ENCODE peak calls at places on chromosomes 1 and 21, in seven cellular contexts. N is lower lobe of right lung, D is ovary, G is esophagus muscularis mucosa, P is MM.1S, K is psoas muscle, I is GM06990. O is an unnamed sample. For H3K27me3, the result is how much of the 10 kb centered on the place peaks cover.

GRCh38 chr21:37358392-37358791 is 8.2 kb upstream of the DYRK1A start:
- DNase-seq in N (no peak), D (no peak), G (no peak), P (no peak), K (no peak), I (no peak), O (no peak)

GRCh38 chr1:66384258-66384657 is 149.7 kb upstream of the SGIP1 start:
- DNase-seq in N (no peak), D (no peak), G (no peak), P (no peak), K (no peak), I (no peak), O (no peak)

GRCh38 chr21:27756191-27756590 is 789.3 kb upstream of the ADAMTS5 start:
- DNase-seq in N (no peak), D (no peak), G (no peak), P (no peak), K (no peak), I (no peak), O (no peak)

GRCh38 chr1:23701310-23701709 is 9.7 kb downstream of the RPL11 start:
- DNase-seq in N (no peak), D (no peak), G (no peak), P (no peak), K (no peak), I (no peak), O (no peak)

GRCh38 chr1:16175610-16176553 is 20.0 kb upstream of the EPHA2 start:
- DNase-seq in N (peak), D (peak), G (no peak), P (no peak), K (peak), I (no peak), O (peak)

GRCh38 chr1:32872189-32872898 is 1.6 kb upstream of the FNDC5 start:
- DNase-seq in N (peak), D (peak), G (no peak), P (peak), K (peak), I (no peak), O (peak)

GRCh38 chr21:41500931-41501381 is 7.0 kb downstream of the TMPRSS2 start:
- DNase-seq in N (no peak), D (no peak), G (no peak), P (no peak), K (no peak), I (no peak), O (no peak)

GRCh38 chr1:209484429-209484828 is 99.1 kb upstream of the CAMK1G start:
- DNase-seq in N (no peak), D (no peak), G (no peak), P (no peak), K (no peak), I (no peak), O (no peak)

GRCh38 chr21:15617968-15618367 is 111.8 kb upstream of the USP25 start:
- DNase-seq in N (no peak), D (no peak), G (no peak), P (no peak), K (no peak), I (no peak), O (no peak)

GRCh38 chr1:47837866-47838561 is 159.2 kb downstream of the TRABD2B start:
- DNase-seq in N (no peak), D (no peak), G (no peak), P (no peak), K (peak), I (no peak), O (no peak)

GRCh38 chr1:4617506-4617905 is 36.9 kb upstream of the AJAP1 start:
- DNase-seq in N (no peak), D (no peak), G (no peak), P (no peak), K (peak), I (no peak), O (no peak)

GRCh38 chr1:93814059-93814794 is 64.8 kb downstream of the DNTTIP2 start:
- DNase-seq in N (no peak), D (peak), G (peak), P (peak), K (no peak), I (no peak), O (no peak)

GRCh38 chr1:232335751-232336274 is 294.1 kb downstream of the SIPA1L2 start:
- DNase-seq in N (no peak), D (no peak), G (no peak), P (no peak), K (no peak), I (no peak), O (no peak)

GRCh38 chr1:13587256-13588030 is 3.8 kb downstream of the PDPN start:
- DNase-seq in N (no peak), D (peak), G (no peak), P (no peak), K (no peak), I (no peak), O (no peak)

GRCh38 chr1:17287377-17287776 is 20.6 kb upstream of the PADI4 start:
- DNase-seq in N (no peak), D (no peak), G (no peak), P (no peak), K (no peak), I (no peak), O (no peak)

GRCh38 chr1:162997499-162998285 is 71.5 kb upstream of the RGS4 start:
- DNase-seq in N (no peak), D (no peak), G (no peak), P (no peak), K (no peak), I (no peak), O (no peak)

GRCh38 chr1:31802190-31803150 is 13.4 kb downstream of the SPOCD1 start:
- DNase-seq in N (no peak), D (no peak), G (peak), P (no peak), K (no peak), I (no peak), O (no peak)

GRCh38 chr1:76866566-76866965 is 714 bp upstream of the ST6GALNAC5 start:
- DNase-seq in N (no peak), D (no peak), G (no peak), P (no peak), K (no peak), I (no peak), O (no peak)

GRCh38 chr1:74534241-74534640 is 21.8 kb upstream of the LRRC53 start:
- DNase-seq in N (no peak), D (no peak), G (no peak), P (no peak), K (no peak), I (no peak), O (no peak)

GRCh38 chr1:66925944-66926343 is 1.2 kb downstream of the MIER1 start:
- DNase-seq in N (no peak), D (no peak), G (no peak), P (peak), K (no peak), I (no peak), O (no peak)

GRCh38 chr1:70916028-70916427 is 131.6 kb downstream of the PTGER3 start:
- DNase-seq in N (no peak), D (no peak), G (no peak), P (no peak), K (no peak), I (no peak), O (no peak)

GRCh38 chr21:46457801-46458314 is 833 bp upstream of the DIP2A start:
- DNase-seq in N (peak), D (no peak), G (no peak), P (peak), K (peak), I (no peak), O (peak)

GRCh38 chr1:12619396-12620141 is 1.6 kb upstream of the DHRS3 start:
- DNase-seq in N (peak), D (peak), G (peak), P (peak), K (peak), I (peak), O (peak)

GRCh38 chr1:228077565-228078330 is 4.8 kb upstream of the ARF1 start:
- DNase-seq in N (no peak), D (no peak), G (no peak), P (no peak), K (peak), I (no peak), O (no peak)

GRCh38 chr1:204127597-204128242 is 24.1 kb downstream of the ETNK2 start:
- DNase-seq in N (peak), D (peak), G (no peak), P (peak), K (peak), I (no peak), O (no peak)

GRCh38 chr1:10693497-10694273 is 102.8 kb downstream of the CASZ1 start:
- DNase-seq in N (peak), D (no peak), G (no peak), P (no peak), K (no peak), I (peak), O (no peak)

GRCh38 chr21:33121715-33122475 is 52.0 kb downstream of the OLIG1 start:
- DNase-seq in N (no peak), D (no peak), G (no peak), P (peak), K (no peak), I (no peak), O (no peak)

GRCh38 chr1:96236156-96236739 is 485.3 kb upstream of the PTBP2 start:
- DNase-seq in N (no peak), D (no peak), G (no peak), P (peak), K (no peak), I (no peak), O (no peak)

GRCh38 chr1:165827199-165828102 is at the start of gene UCK2:
- DNase-seq in N (peak), D (peak), G (peak), P (peak), K (peak), I (peak), O (peak)

GRCh38 chr1:31423418-31423947 is 10.5 kb downstream of the SERINC2 start:
- DNase-seq in N (peak), D (no peak), G (no peak), P (peak), K (no peak), I (peak), O (no peak)

GRCh38 chr1:209104646-209105045 is 478.9 kb upstream of the CAMK1G start:
- DNase-seq in N (no peak), D (no peak), G (no peak), P (peak), K (no peak), I (no peak), O (no peak)

GRCh38 chr1:16628361-16629111 is 15.2 kb upstream of the NBPF1 start:
- DNase-seq in N (peak), D (no peak), G (no peak), P (no peak), K (peak), I (no peak), O (no peak)

GRCh38 chr1:168725060-168725459 is 3.9 kb downstream of the DPT start:
- DNase-seq in N (no peak), D (no peak), G (no peak), P (no peak), K (no peak), I (no peak), O (no peak)

GRCh38 chr1:160400284-160400645 is at the start of gene VANGL2:
- DNase-seq in N (peak), D (peak), G (no peak), P (peak), K (peak), I (no peak), O (peak)

GRCh38 chr1:212718499-212718898 is 18.9 kb upstream of the BATF3 start:
- DNase-seq in N (no peak), D (no peak), G (no peak), P (no peak), K (no peak), I (no peak), O (no peak)

GRCh38 chr1:18309552-18310155 is 171.1 kb upstream of the KLHDC7A start:
- DNase-seq in N (no peak), D (no peak), G (no peak), P (no peak), K (no peak), I (no peak), O (no peak)

GRCh38 chr1:115545791-115546733 is 95.7 kb upstream of the VANGL1 start:
- DNase-seq in N (no peak), D (peak), G (no peak), P (no peak), K (no peak), I (no peak), O (peak)

GRCh38 chr1:100597069-100597741 is 59.3 kb downstream of the GPR88 start:
- DNase-seq in N (no peak), D (no peak), G (no peak), P (no peak), K (no peak), I (no peak), O (no peak)

DNA sequence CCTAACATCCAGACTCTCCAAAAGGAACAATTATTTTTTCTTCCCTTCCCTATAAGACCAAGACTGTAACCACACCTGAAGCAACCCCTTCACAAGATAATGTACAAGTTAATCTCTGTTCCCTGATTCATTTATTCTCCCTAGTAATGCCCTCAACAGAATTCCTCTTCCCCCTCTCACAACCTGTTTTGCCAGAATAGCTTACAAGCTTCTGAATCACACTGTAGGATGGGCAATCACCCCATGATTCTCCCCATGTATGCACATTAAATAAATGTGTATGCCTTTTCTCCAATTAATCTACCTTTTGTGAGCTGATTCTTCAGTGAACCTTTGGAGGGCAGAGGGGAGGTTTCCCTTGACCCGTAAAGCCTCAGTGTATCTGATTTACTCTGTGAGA is 20.9 kb upstream of the RNF11 start:
- DNase-seq in N (no peak), D (no peak), G (no peak), P (no peak), K (no peak), I (no peak), O (no peak)
- H3K4me3 ChIP-seq in N (no peak), D (no peak), G (no peak), P (no peak), K (no peak), I (no peak), O (no peak)

GRCh38 chr1:226506921-226507320 is 41.6 kb upstream of the STUM start:
- DNase-seq in N (no peak), D (no peak), G (no peak), P (no peak), K (no peak), I (no peak), O (peak)

GRCh38 chr1:226510453-226510852 is 38.1 kb upstream of the STUM start:
- DNase-seq in N (no peak), D (no peak), G (no peak), P (no peak), K (no peak), I (no peak), O (no peak)

GRCh38 chr1:226511296-226511695 is 37.3 kb upstream of the STUM start:
- DNase-seq in N (no peak), D (no peak), G (no peak), P (no peak), K (no peak), I (no peak), O (no peak)

GRCh38 chr1:226506021-226506420 is 42.5 kb upstream of the STUM start:
- DNase-seq in N (no peak), D (no peak), G (no peak), P (no peak), K (no peak), I (no peak), O (no peak)
- H3K27me3 ChIP-seq in N (under half), D (under half), G (under half), P (under half), K (under half), I (under half), O (under half)

DNA sequence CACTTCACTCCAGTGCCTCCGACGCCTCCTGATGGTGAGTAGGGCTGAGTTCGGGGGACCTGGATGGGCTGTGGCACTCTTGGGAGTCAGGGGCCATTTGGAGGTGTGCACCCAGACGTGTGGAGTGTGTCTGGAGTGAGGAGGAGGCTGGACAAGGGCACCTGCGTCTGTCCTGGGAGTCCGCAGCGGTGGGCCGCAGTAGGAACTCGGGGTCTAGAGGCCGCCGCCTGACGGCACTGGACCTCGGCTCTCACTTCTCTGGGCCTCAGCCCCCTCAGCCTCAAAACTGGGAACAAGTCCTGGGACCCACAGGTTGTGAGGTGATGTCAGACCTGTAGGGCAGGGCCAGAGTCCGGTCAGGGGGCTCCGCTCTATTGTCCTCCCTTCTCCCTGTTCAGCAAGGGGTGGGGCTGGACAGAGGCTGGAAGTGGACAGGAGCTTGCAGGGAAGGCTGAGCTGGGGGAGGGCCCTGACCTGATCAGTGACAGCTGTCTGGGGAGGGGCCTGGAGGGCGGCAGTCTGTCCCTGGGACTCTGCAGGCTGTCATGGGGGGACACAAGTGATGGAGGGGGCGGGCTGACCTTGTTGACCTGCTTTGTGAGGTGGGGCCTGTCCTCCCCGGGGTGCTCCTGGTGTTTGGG is 15.5 kb downstream of the AGRN start:
- DNase-seq in N (no peak), D (no peak), G (no peak), P (no peak), K (no peak), I (no peak), O (no peak)
- TF ChIP-seq CTCF in N (no peak), D (no peak), G (no peak), P (no peak), K (no peak), I (no peak), O (no peak)

GRCh38 chr1:110874303-110875215 is 1.6 kb downstream of the CD53 start:
- DNase-seq in N (no peak), D (no peak), G (no peak), P (peak), K (no peak), I (no peak), O (no peak)

GRCh38 chr1:110872366-110872744 is 593 bp upstream of the CD53 start:
- DNase-seq in N (no peak), D (no peak), G (no peak), P (no peak), K (no peak), I (peak), O (no peak)

GRCh38 chr1:110870721-110871388 is 2.1 kb upstream of the CD53 start:
- DNase-seq in N (no peak), D (no peak), G (no peak), P (no peak), K (no peak), I (no peak), O (no peak)

GRCh38 chr1:110873856-110874255 is 908 bp downstream of the CD53 start:
- DNase-seq in N (no peak), D (no peak), G (no peak), P (peak), K (no peak), I (no peak), O (no peak)

GRCh38 chr1:110872745-110873435 is at the start of gene CD53:
- DNase-seq in N (no peak), D (no peak), G (no peak), P (peak), K (no peak), I (peak), O (no peak)
- H3K4me3 ChIP-seq in N (peak), D (no peak), G (peak), P (peak), K (peak), I (peak), O (peak)

GRCh38 chr1:245353915-245354775 is 199.4 kb downstream of the KIF26B start:
- DNase-seq in N (no peak), D (no peak), G (no peak), P (no peak), K (no peak), I (no peak), O (no peak)
- H3K27me3 ChIP-seq in N (under half), D (under half), G (under half), P (under half), K (under half), I (under half), O (under half)

DNA sequence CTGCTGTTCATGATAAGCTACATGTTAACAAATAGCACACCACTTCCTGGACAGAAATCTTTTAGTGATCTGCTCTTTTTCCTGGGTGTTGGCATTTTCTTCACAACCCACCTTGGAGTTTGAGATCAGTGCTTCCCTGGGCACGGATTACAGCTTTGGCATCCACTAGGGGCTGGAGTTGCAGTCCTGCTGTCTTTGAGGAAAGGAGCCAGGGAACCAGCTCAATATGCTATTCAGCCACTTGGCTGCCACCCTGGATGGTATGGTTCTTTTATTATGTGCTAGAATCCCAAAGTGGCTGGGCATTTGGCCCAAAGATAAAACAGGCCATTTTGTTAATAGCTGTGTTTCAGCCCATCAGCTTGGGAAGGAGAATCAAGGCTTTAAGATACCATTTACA is 55.7 kb upstream of the ADAR start:
- DNase-seq in N (no peak), D (no peak), G (no peak), P (no peak), K (no peak), I (no peak), O (peak)
- TF ChIP-seq CTCF in N (no peak), D (no peak), G (no peak), P (no peak), K (no peak), I (no peak), O (no peak)